ENCODE peak calls at places on chromosomes 4 and X, in four cellular contexts. M is tibial nerve, E is Peyer's patch, G is activated T-cell treated with anti-CD3 and anti-CD28 coated beads for 24 hours. N is an unnamed sample.

GRCh38 chr4:152168960-152169616 is 366.8 kb downstream of the FBXW7 start:
- DNase-seq in M (no peak), E (no peak), G (no peak), N (no peak)

GRCh38 chr4:36348403-36348938 is 67.1 kb downstream of the DTHD1 start:
- DNase-seq in M (no peak), E (no peak), G (no peak), N (no peak)

GRCh38 chrX:22674947-22675346 is 324.8 kb upstream of the DDX53 start:
- DNase-seq in M (no peak), E (no peak), G (no peak), N (no peak)

GRCh38 chr4:179097741-179098140 is 1655.5 kb upstream of the AGA start:
- DNase-seq in M (no peak), E (no peak), G (no peak), N (no peak)

GRCh38 chr4:80831383-80832361 is 198.8 kb upstream of the BMP3 start:
- DNase-seq in M (no peak), E (no peak), G (no peak), N (no peak)

GRCh38 chr4:77354550-77354949 is 197.5 kb downstream of the CCNG2 start:
- DNase-seq in M (no peak), E (no peak), G (no peak), N (no peak)

GRCh38 chr4:174066806-174067205 is 216.7 kb downstream of the FBXO8 start:
- DNase-seq in M (no peak), E (no peak), G (no peak), N (no peak)

GRCh38 chrX:43349363-43349762 is 306.7 kb upstream of the MAOA start:
- DNase-seq in M (no peak), E (no peak), G (peak; percentile 7), N (no peak)

GRCh38 chr4:85707591-85707990 is 232.6 kb downstream of the ARHGAP24 start:
- DNase-seq in M (no peak), E (no peak), G (no peak), N (no peak)